ENCODE peak calls at places on chromosomes 6 and 20, in five cellular contexts. M, B, K, U and S are unnamed samples.
A peak's percentile ranks its signal among the peaks of the same experiment; 100 is the strongest.

GRCh38 chr20:38043512-38044300 is 10.2 kb downstream of the RPRD1B start:
- DNase-seq in U (peak; percentile 96), K (no peak), M (no peak), B (no peak), S (peak; percentile 91)

GRCh38 chr6:105616521-105616920 is 213.6 kb upstream of the PREP start:
- DNase-seq in B (no peak), K (no peak), U (peak; percentile 69), M (no peak), S (peak; percentile 80)

GRCh38 chr20:13220857-13221297 is at the start of gene ISM1:
- DNase-seq in B (peak; percentile 18), K (no peak), M (no peak), U (peak; percentile 23), S (no peak)

GRCh38 chr6:108897371-108897770 is 49.1 kb downstream of the ARMC2 start:
- DNase-seq in M (no peak), K (peak; percentile 58), U (peak; percentile 90), B (no peak), S (peak; percentile 56)

GRCh38 chr6:87832025-87832825 is 130.2 kb upstream of the AKIRIN2 start:
- DNase-seq in B (no peak), M (no peak), K (no peak), U (peak; percentile 40), S (peak; percentile 43)

GRCh38 chr20:60579941-60580515 is 621.8 kb downstream of the CDH26 start:
- DNase-seq in K (no peak), B (no peak), M (no peak), U (no peak), S (no peak)

GRCh38 chr6:139376604-139377218 is 2.3 kb upstream of the CITED2 start:
- DNase-seq in B (peak; percentile 49), M (no peak), U (peak; percentile 70), K (peak; percentile 31), S (peak; percentile 52)

GRCh38 chr20:17823382-17824144 is 123.8 kb downstream of the BANF2 start:
- DNase-seq in U (no peak), K (no peak), M (no peak), B (no peak), S (no peak)

GRCh38 chr6:26659042-26659359 is 545 bp downstream of the ZNF322 start:
- DNase-seq in K (no peak), B (no peak), M (no peak), U (no peak), S (no peak)

GRCh38 chr6:36377594-36377993 is 9.9 kb downstream of the ETV7 start:
- DNase-seq in K (no peak), U (no peak), M (no peak), B (no peak), S (no peak)

GRCh38 chr6:155314773-155315515 is 660 bp upstream of the TFB1M start:
- DNase-seq in B (peak; percentile 36), M (peak; percentile 51), U (peak; percentile 81), K (peak; percentile 23), S (peak; percentile 95)

GRCh38 chr6:85396159-85396808 is 53.6 kb upstream of the NT5E start:
- DNase-seq in M (no peak), K (no peak), B (no peak), U (no peak), S (no peak)

GRCh38 chr6:27687154-27688013 is 214.5 kb upstream of the ZNF184 start:
- DNase-seq in U (peak; percentile 84), K (peak; percentile 28), M (no peak), B (peak; percentile 57), S (peak; percentile 75)

GRCh38 chr6:2021713-2022125 is 223.7 kb downstream of the GMDS start:
- DNase-seq in U (peak; percentile 94), K (peak; percentile 48), M (peak; percentile 58), B (peak; percentile 20), S (peak; percentile 82)

GRCh38 chr6:156427345-156427744 is 349.8 kb upstream of the ARID1B start:
- DNase-seq in K (peak; percentile 49), M (peak; percentile 73), B (no peak), U (peak; percentile 92), S (peak; percentile 90)

GRCh38 chr6:88840806-88841539 is 122.4 kb downstream of the RNGTT start:
- DNase-seq in M (no peak), K (no peak), B (no peak), U (no peak), S (no peak)

GRCh38 chr6:9250852-9251251 is 815.5 kb upstream of the SLC35B3 start:
- DNase-seq in K (no peak), M (peak; percentile 8), U (peak; percentile 81), B (no peak), S (peak; percentile 23)

GRCh38 chr20:12166053-12166717 is 248.5 kb downstream of the BTBD3 start:
- DNase-seq in B (peak; percentile 83), M (peak; percentile 78), K (peak; percentile 72), U (peak; percentile 82), S (peak; percentile 99)

GRCh38 chr6:53056273-53056672 is 8.9 kb upstream of the FBXO9 start:
- DNase-seq in M (no peak), B (no peak), K (no peak), U (no peak), S (no peak)

GRCh38 chr20:11979306-11980128 is 61.8 kb downstream of the BTBD3 start:
- DNase-seq in U (no peak), B (no peak), M (no peak), K (no peak), S (no peak)

GRCh38 chr6:158475344-158476302 is 84.3 kb upstream of the TMEM181 start:
- DNase-seq in M (no peak), U (peak; percentile 48), B (peak; percentile 16), K (peak; percentile 8), S (peak; percentile 60)

GRCh38 chr6:150491131-150491795 is 108.4 kb upstream of the PLEKHG1 start:
- DNase-seq in K (no peak), U (peak; percentile 83), M (no peak), B (no peak), S (peak; percentile 80)

GRCh38 chr6:83812595-83812994 is 40.6 kb upstream of the RIPPLY2 start:
- DNase-seq in M (no peak), U (no peak), K (no peak), B (no peak), S (no peak)

GRCh38 chr20:36677422-36677771 is 31.4 kb upstream of the SLA2 start:
- DNase-seq in U (no peak), B (no peak), M (no peak), K (no peak), S (no peak)

GRCh38 chr20:34369265-34369664 is 6.2 kb downstream of the ITCH start:
- DNase-seq in K (no peak), M (no peak), U (peak; percentile 62), B (no peak), S (no peak)

GRCh38 chr6:134438825-134439224 is 120.9 kb upstream of the SGK1 start:
- DNase-seq in U (no peak), M (no peak), B (no peak), K (no peak), S (no peak)

GRCh38 chr6:56399672-56400263 is 152.4 kb upstream of the COL21A1 start:
- DNase-seq in K (no peak), U (no peak), B (no peak), M (no peak), S (no peak)

GRCh38 chr6:96897396-96898240 is at the start of gene NDUFAF4:
- DNase-seq in U (peak; percentile 95), B (peak; percentile 96), K (peak; percentile 96), M (peak; percentile 81), S (peak; percentile 89)

GRCh38 chr6:4270799-4271198 is 135.4 kb upstream of the ECI2 start:
- DNase-seq in K (no peak), U (peak; percentile 79), M (no peak), B (no peak), S (peak; percentile 68)

GRCh38 chr20:52494244-52494643 is 302.7 kb upstream of the ZFP64 start:
- DNase-seq in B (peak; percentile 17), K (no peak), U (peak; percentile 97), M (peak; percentile 79), S (peak; percentile 87)

GRCh38 chr6:109705258-109705657 is 14.2 kb downstream of the FIG4 start:
- DNase-seq in B (peak; percentile 80), K (peak; percentile 75), M (peak; percentile 74), U (peak; percentile 87), S (peak; percentile 91)

GRCh38 chr6:30687659-30688431 is 1.4 kb upstream of the PPP1R18 start:
- DNase-seq in M (no peak), U (peak; percentile 36), K (peak; percentile 63), B (peak; percentile 66), S (peak; percentile 64)

GRCh38 chr6:79868098-79868722 is 79.1 kb downstream of the ELOVL4 start:
- DNase-seq in K (no peak), U (peak; percentile 77), B (no peak), M (peak; percentile 39), S (peak; percentile 75)

GRCh38 chr20:59363094-59363493 is 62.7 kb downstream of the EDN3 start:
- DNase-seq in M (no peak), U (no peak), K (no peak), B (no peak), S (no peak)

GRCh38 chr6:132893772-132894490 is 79.6 kb downstream of the RPS12 start:
- DNase-seq in M (no peak), B (no peak), K (no peak), U (no peak), S (no peak)
- H3K4me3 ChIP-seq in M (no peak overlapping the region), B (no peak overlapping the region), K (no peak overlapping the region), U (no peak overlapping the region), S (no peak overlapping the region)

GRCh38 chr20:50133474-50134217 is 19.9 kb downstream of the PEDS1 start:
- DNase-seq in M (no peak), B (no peak), K (no peak), U (no peak), S (no peak)
- TF ChIP-seq CTCF in M (no peak), B (no peak), K (no peak), U (peak; percentile 26), S (peak; percentile 21)

GRCh38 chr6:152386131-152386530 is 251.0 kb downstream of the SYNE1 start:
- DNase-seq in B (no peak), U (peak; percentile 49), K (no peak), M (no peak), S (no peak)

GRCh38 chr6:152387091-152387490 is 250.1 kb downstream of the SYNE1 start:
- DNase-seq in U (peak; percentile 56), B (no peak), K (no peak), M (no peak), S (no peak)

GRCh38 chr6:152378154-152378553 is 259.0 kb downstream of the SYNE1 start:
- DNase-seq in B (no peak), U (peak; percentile 17), K (no peak), M (no peak), S (peak; percentile 52)

GRCh38 chr6:152380351-152380767 is 256.8 kb downstream of the SYNE1 start:
- DNase-seq in U (peak; percentile 55), M (peak; percentile 18), K (peak; percentile 29), B (no peak), S (peak; percentile 81)

GRCh38 chr6:152380993-152381898 is 255.9 kb downstream of the SYNE1 start:
- DNase-seq in K (peak; percentile 80), M (peak; percentile 88), U (peak; percentile 56), B (peak; percentile 85), S (peak; percentile 95)
- H3K4me3 ChIP-seq in K (peak overlapping the region; percentile 17), M (peak overlapping the region; percentile 71), U (peak overlapping the region; percentile 29), B (peak overlapping the region; percentile 38), S (peak overlapping the region; percentile 68)

DNA sequence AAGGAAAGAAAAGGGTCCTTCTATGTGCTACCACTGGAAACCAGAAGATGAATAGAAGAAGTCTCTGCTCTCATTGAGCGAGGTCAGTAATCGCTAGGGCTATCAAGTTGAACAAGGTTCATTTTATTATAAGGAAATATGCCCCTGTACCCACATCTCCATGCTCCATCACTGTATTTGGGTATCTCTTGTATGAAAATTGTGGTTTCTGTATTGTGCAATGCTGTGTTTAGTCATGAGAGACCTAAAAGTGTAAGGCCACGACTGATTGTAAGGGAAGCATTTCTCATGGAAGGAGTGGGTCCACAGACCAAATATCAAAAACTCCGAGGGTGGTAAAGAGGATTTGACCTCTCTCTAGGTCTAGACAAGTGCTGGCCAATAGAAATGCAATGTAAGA is 3.6 kb upstream of the HS3ST5 start:
- DNase-seq in U (peak; percentile 4), M (no peak), K (no peak), B (no peak), S (peak; percentile 8)
- TF ChIP-seq CTCF in U (no peak), M (no peak), K (no peak), B (no peak), S (no peak)

GRCh38 chr6:35302604-35303218 is 5.1 kb downstream of the DEF6 start:
- DNase-seq in K (peak; percentile 50), U (peak; percentile 92), M (no peak), B (no peak), S (peak; percentile 7)
- H3K4me3 ChIP-seq in K (no peak overlapping the region), U (peak overlapping the region; percentile 10), M (no peak overlapping the region), B (no peak overlapping the region), S (no peak overlapping the region)